ENCODE peak calls at places on chromosomes 3 and 15, in nine cellular contexts. X, G, L, T, Z, H, U, D and J are unnamed samples.

GRCh38 chr15:43274136-43274535 is 7.4 kb upstream of the TGM5 start:
- DNase-seq in T (no peak), L (no peak), Z (no peak), U (no peak), X (no peak), D (no peak), H (no peak), G (no peak), J (no peak)

GRCh38 chr3:15823092-15823491 is 25.3 kb upstream of the ANKRD28 start:
- DNase-seq in G (no peak), D (no peak), L (no peak), X (no peak), H (no peak), T (no peak), U (no peak), Z (no peak), J (no peak)

GRCh38 chr3:194575484-194576210 is 57.6 kb downstream of the TMEM44 start:
- DNase-seq in T (no peak), X (no peak), H (no peak), D (no peak), U (peak; percentile 73), G (no peak), Z (peak; percentile 35), L (no peak), J (no peak)

GRCh38 chr3:129718201-129718600 is 111.7 kb upstream of the PLXND1 start:
- DNase-seq in D (no peak), T (no peak), Z (no peak), G (no peak), X (no peak), L (no peak), H (no peak), U (no peak), J (no peak)

GRCh38 chr3:129654126-129654525 is 47.6 kb upstream of the PLXND1 start:
- DNase-seq in Z (no peak), U (no peak), G (peak; percentile 56), D (no peak), T (no peak), X (peak; percentile 56), H (no peak), L (no peak), J (no peak)

GRCh38 chr3:125280966-125281365 is 68.4 kb upstream of the SLC12A8 start:
- DNase-seq in U (no peak), X (peak; percentile 41), Z (no peak), G (peak; percentile 72), T (peak; percentile 2), D (no peak), H (no peak), L (no peak), J (no peak)

GRCh38 chr3:185988816-185989175 is 51.0 kb upstream of the TRA2B start:
- DNase-seq in D (no peak), H (no peak), G (no peak), L (no peak), Z (no peak), T (no peak), U (no peak), X (no peak), J (no peak)

GRCh38 chr3:40086890-40087884 is 222.3 kb upstream of the EIF1B start:
- DNase-seq in U (no peak), H (no peak), T (no peak), D (no peak), L (no peak), Z (no peak), X (no peak), G (no peak), J (no peak)